ENCODE peak calls at places on chromosomes 6 and 20, in eight cellular contexts. L is epithelial cell of prostate; Y is G401; D is T-helper 9 cell; E is nucleus accumbens; C is K562; W is activated naive CD4-positive, alpha-beta T cell treated with anti-CD3 and anti-CD28 coated beads, Interleukin-2, amount 10 ng/mL, durations not matched to agents 7 days and 5 days; K is brain microvascular endothelial cell. A is an unnamed sample.

GRCh38 chr6:13012977-13013680 is 296.6 kb downstream of the PHACTR1 start:
- DNase-seq in L (no peak), Y (no peak), D (no peak), E (no peak), C (no peak), W (peak), K (no peak), A (no peak)

GRCh38 chr6:143805832-143806281 is 37.3 kb upstream of the LTV1 start:
- DNase-seq in L (no peak), Y (no peak), D (no peak), E (no peak), C (no peak), W (no peak), K (no peak), A (peak)

GRCh38 chr20:23446505-23446904 is 6.2 kb downstream of the CST11 start:
- DNase-seq in L (no peak), Y (peak), D (no peak), E (peak), C (peak), W (peak), K (peak), A (peak)

GRCh38 chr6:35392111-35392702 is 49.8 kb downstream of the PPARD start:
- DNase-seq in L (peak), Y (peak), D (no peak), E (no peak), C (no peak), W (no peak), K (no peak), A (no peak)

GRCh38 chr6:37566209-37566859 is 66.6 kb upstream of the CCDC167 start:
- DNase-seq in L (no peak), Y (peak), D (peak), E (peak), C (peak), W (peak), K (peak), A (no peak)

GRCh38 chr6:144469144-144469575 is 184.0 kb downstream of the UTRN start:
- DNase-seq in L (no peak), Y (no peak), D (no peak), E (no peak), C (no peak), W (no peak), K (no peak), A (no peak)

GRCh38 chr6:64034331-64034730 is 398.7 kb downstream of the PHF3 start:
- DNase-seq in L (no peak), Y (no peak), D (no peak), E (no peak), C (no peak), W (no peak), K (no peak), A (no peak)

GRCh38 chr6:81937296-81937937 is 184.9 kb upstream of the TENT5A start:
- DNase-seq in L (peak), Y (no peak), D (no peak), E (no peak), C (no peak), W (no peak), K (peak), A (peak)

GRCh38 chr20:46978871-46979536 is 84.4 kb downstream of the EYA2 start:
- DNase-seq in L (no peak), Y (no peak), D (no peak), E (no peak), C (no peak), W (no peak), K (no peak), A (peak)

GRCh38 chr6:106513813-106514212 is 115.5 kb downstream of the RTN4IP1 start:
- DNase-seq in L (no peak), Y (no peak), D (no peak), E (no peak), C (no peak), W (no peak), K (no peak), A (peak)

GRCh38 chr20:62993856-62994494 is 12.8 kb downstream of the BHLHE23 start:
- DNase-seq in L (no peak), Y (no peak), D (no peak), E (no peak), C (no peak), W (no peak), K (no peak), A (peak)

GRCh38 chr20:36481380-36482043 is 59.8 kb upstream of the MYL9 start:
- DNase-seq in L (no peak), Y (no peak), D (no peak), E (no peak), C (peak), W (no peak), K (no peak), A (no peak)

GRCh38 chr6:149059557-149059956 is 258.0 kb upstream of the TAB2 start:
- DNase-seq in L (no peak), Y (no peak), D (no peak), E (no peak), C (no peak), W (no peak), K (no peak), A (no peak)

GRCh38 chr20:59632426-59633113 is 28.2 kb downstream of the PHACTR3 start:
- DNase-seq in L (no peak), Y (no peak), D (no peak), E (no peak), C (no peak), W (no peak), K (no peak), A (no peak)

GRCh38 chr20:57773059-57773815 is 63.4 kb upstream of the PMEPA1 start:
- DNase-seq in L (no peak), Y (no peak), D (no peak), E (no peak), C (no peak), W (no peak), K (no peak), A (no peak)

GRCh38 chr20:37323985-37324384 is 22.0 kb upstream of the SRC start:
- DNase-seq in L (no peak), Y (no peak), D (no peak), E (no peak), C (no peak), W (no peak), K (peak), A (peak)

A was measured in myocyte.